ENCODE peak calls at places on chromosomes 7 and 10, in nine cellular contexts. One of them, this sample, is unnamed.

GRCh38 chr10:59894114-59894513 is 12.2 kb downstream of the CCDC6 start:
- DNase-seq in stimulated activated CD4-positive, alpha-beta T cell treated with anti-CD3 and anti-CD28 coated beads, Interleukin-4, amount 100 ng/mL, for 1 hour: no peak
- DNase-seq in astrocyte of the spinal cord: peak; percentile 86
- DNase-seq in activated CD4-positive, alpha-beta T cell treated with anti-CD3 and anti-CD28 coated beads for 4 hours: no peak
- DNase-seq in AG09309: peak; percentile 58
- DNase-seq in activated naive CD8-positive, alpha-beta T cell treated with anti-CD3 and anti-CD28 coated beads for 36 hours: no peak
- DNase-seq in esophagus squamous epithelium: no peak
- DNase-seq in upper lobe of right lung: peak; percentile 79
- DNase-seq in left ventricle myocardium superior: peak; percentile 52
- DNase-seq in this sample: no peak

GRCh38 chr7:89133357-89133756 is 337.8 kb upstream of the TEX47 start:
- DNase-seq in activated naive CD8-positive, alpha-beta T cell treated with anti-CD3 and anti-CD28 coated beads for 36 hours: no peak
- DNase-seq in upper lobe of right lung: no peak
- DNase-seq in left ventricle myocardium superior: no peak
- DNase-seq in AG09309: no peak
- DNase-seq in activated CD4-positive, alpha-beta T cell treated with anti-CD3 and anti-CD28 coated beads for 4 hours: no peak
- DNase-seq in esophagus squamous epithelium: no peak
- DNase-seq in stimulated activated CD4-positive, alpha-beta T cell treated with anti-CD3 and anti-CD28 coated beads, Interleukin-4, amount 100 ng/mL, for 1 hour: no peak
- DNase-seq in astrocyte of the spinal cord: no peak
- DNase-seq in this sample: no peak

GRCh38 chr10:122128357-122128756 is 139.4 kb downstream of the TACC2 start:
- DNase-seq in astrocyte of the spinal cord: peak; percentile 39
- DNase-seq in activated CD4-positive, alpha-beta T cell treated with anti-CD3 and anti-CD28 coated beads for 4 hours: no peak
- DNase-seq in activated naive CD8-positive, alpha-beta T cell treated with anti-CD3 and anti-CD28 coated beads for 36 hours: no peak
- DNase-seq in AG09309: no peak
- DNase-seq in esophagus squamous epithelium: no peak
- DNase-seq in stimulated activated CD4-positive, alpha-beta T cell treated with anti-CD3 and anti-CD28 coated beads, Interleukin-4, amount 100 ng/mL, for 1 hour: no peak
- DNase-seq in left ventricle myocardium superior: peak; percentile 89
- DNase-seq in upper lobe of right lung: no peak
- DNase-seq in this sample: no peak

GRCh38 chr10:33347227-33347626 is 12.8 kb upstream of the NRP1 start:
- DNase-seq in AG09309: no peak
- DNase-seq in upper lobe of right lung: no peak
- DNase-seq in astrocyte of the spinal cord: peak; percentile 55
- DNase-seq in stimulated activated CD4-positive, alpha-beta T cell treated with anti-CD3 and anti-CD28 coated beads, Interleukin-4, amount 100 ng/mL, for 1 hour: no peak
- DNase-seq in esophagus squamous epithelium: no peak
- DNase-seq in activated naive CD8-positive, alpha-beta T cell treated with anti-CD3 and anti-CD28 coated beads for 36 hours: no peak
- DNase-seq in activated CD4-positive, alpha-beta T cell treated with anti-CD3 and anti-CD28 coated beads for 4 hours: no peak
- DNase-seq in left ventricle myocardium superior: no peak
- DNase-seq in this sample: no peak

GRCh38 chr7:131008840-131009651 is 275.0 kb upstream of the KLF14 start:
- DNase-seq in esophagus squamous epithelium: no peak
- DNase-seq in stimulated activated CD4-positive, alpha-beta T cell treated with anti-CD3 and anti-CD28 coated beads, Interleukin-4, amount 100 ng/mL, for 1 hour: no peak
- DNase-seq in AG09309: no peak
- DNase-seq in activated CD4-positive, alpha-beta T cell treated with anti-CD3 and anti-CD28 coated beads for 4 hours: no peak
- DNase-seq in upper lobe of right lung: no peak
- DNase-seq in left ventricle myocardium superior: no peak
- DNase-seq in astrocyte of the spinal cord: peak; percentile 68
- DNase-seq in activated naive CD8-positive, alpha-beta T cell treated with anti-CD3 and anti-CD28 coated beads for 36 hours: no peak
- DNase-seq in this sample: no peak

GRCh38 chr7:158442260-158442659 is 145.4 kb downstream of the PTPRN2 start:
- DNase-seq in AG09309: no peak
- DNase-seq in activated CD4-positive, alpha-beta T cell treated with anti-CD3 and anti-CD28 coated beads for 4 hours: no peak
- DNase-seq in activated naive CD8-positive, alpha-beta T cell treated with anti-CD3 and anti-CD28 coated beads for 36 hours: no peak
- DNase-seq in stimulated activated CD4-positive, alpha-beta T cell treated with anti-CD3 and anti-CD28 coated beads, Interleukin-4, amount 100 ng/mL, for 1 hour: no peak
- DNase-seq in upper lobe of right lung: no peak
- DNase-seq in left ventricle myocardium superior: no peak
- DNase-seq in esophagus squamous epithelium: no peak
- DNase-seq in astrocyte of the spinal cord: no peak
- DNase-seq in this sample: no peak

GRCh38 chr10:132516771-132517725 is 20.5 kb upstream of the INPP5A start:
- DNase-seq in AG09309: peak; percentile 95
- DNase-seq in stimulated activated CD4-positive, alpha-beta T cell treated with anti-CD3 and anti-CD28 coated beads, Interleukin-4, amount 100 ng/mL, for 1 hour: no peak
- DNase-seq in activated CD4-positive, alpha-beta T cell treated with anti-CD3 and anti-CD28 coated beads for 4 hours: no peak
- DNase-seq in esophagus squamous epithelium: no peak
- DNase-seq in left ventricle myocardium superior: peak; percentile 95
- DNase-seq in upper lobe of right lung: peak; percentile 92
- DNase-seq in activated naive CD8-positive, alpha-beta T cell treated with anti-CD3 and anti-CD28 coated beads for 36 hours: no peak
- DNase-seq in astrocyte of the spinal cord: peak; percentile 95
- DNase-seq in this sample: peak; percentile 96

GRCh38 chr10:66277481-66277880 is 648.4 kb upstream of the LRRTM3 start:
- DNase-seq in left ventricle myocardium superior: no peak
- DNase-seq in AG09309: no peak
- DNase-seq in activated naive CD8-positive, alpha-beta T cell treated with anti-CD3 and anti-CD28 coated beads for 36 hours: no peak
- DNase-seq in esophagus squamous epithelium: no peak
- DNase-seq in upper lobe of right lung: no peak
- DNase-seq in activated CD4-positive, alpha-beta T cell treated with anti-CD3 and anti-CD28 coated beads for 4 hours: no peak
- DNase-seq in astrocyte of the spinal cord: no peak
- DNase-seq in stimulated activated CD4-positive, alpha-beta T cell treated with anti-CD3 and anti-CD28 coated beads, Interleukin-4, amount 100 ng/mL, for 1 hour: no peak
- DNase-seq in this sample: no peak

GRCh38 chr10:78428579-78428978 is 394.9 kb downstream of the RPS24 start:
- DNase-seq in stimulated activated CD4-positive, alpha-beta T cell treated with anti-CD3 and anti-CD28 coated beads, Interleukin-4, amount 100 ng/mL, for 1 hour: no peak
- DNase-seq in astrocyte of the spinal cord: no peak
- DNase-seq in AG09309: no peak
- DNase-seq in esophagus squamous epithelium: no peak
- DNase-seq in left ventricle myocardium superior: no peak
- DNase-seq in activated naive CD8-positive, alpha-beta T cell treated with anti-CD3 and anti-CD28 coated beads for 36 hours: no peak
- DNase-seq in upper lobe of right lung: no peak
- DNase-seq in activated CD4-positive, alpha-beta T cell treated with anti-CD3 and anti-CD28 coated beads for 4 hours: no peak
- DNase-seq in this sample: no peak

GRCh38 chr10:47036771-47037170 is 125.5 kb downstream of the PTPN20 start:
- DNase-seq in stimulated activated CD4-positive, alpha-beta T cell treated with anti-CD3 and anti-CD28 coated beads, Interleukin-4, amount 100 ng/mL, for 1 hour: no peak
- DNase-seq in AG09309: no peak
- DNase-seq in left ventricle myocardium superior: no peak
- DNase-seq in upper lobe of right lung: peak; percentile 34
- DNase-seq in activated naive CD8-positive, alpha-beta T cell treated with anti-CD3 and anti-CD28 coated beads for 36 hours: no peak
- DNase-seq in activated CD4-positive, alpha-beta T cell treated with anti-CD3 and anti-CD28 coated beads for 4 hours: no peak
- DNase-seq in esophagus squamous epithelium: no peak
- DNase-seq in astrocyte of the spinal cord: no peak
- DNase-seq in this sample: peak; percentile 53

This sample was measured in chondrocyte.